ENCODE peak calls at places on chromosomes 16 and 17, in four cellular contexts. L is AG09309, K is fibroblast of mammary gland, P is adrenal gland. X is an unnamed sample.

GRCh38 chr17:50881182-50881581 is 15.0 kb upstream of the TOB1 start:
- DNase-seq in L (no peak), K (no peak), P (no peak), X (no peak)

GRCh38 chr16:68936729-68937631 is 93.6 kb downstream of the TANGO6 start:
- DNase-seq in L (peak; percentile 37), K (peak; percentile 8), P (no peak), X (no peak)

GRCh38 chr17:51351890-51352289 is 91.5 kb downstream of the UTP18 start:
- DNase-seq in L (peak; percentile 2), K (peak; percentile 25), P (no peak), X (no peak)

GRCh38 chr16:48272837-48273421 is 25.6 kb upstream of the ABCC11 start:
- DNase-seq in L (no peak), K (no peak), P (no peak), X (no peak)

GRCh38 chr17:74325743-74326379 is at the start of gene KIF19:
- DNase-seq in L (no peak), K (no peak), P (no peak), X (no peak)

GRCh38 chr16:2843526-2843925 is 13.4 kb downstream of the ZG16B start:
- DNase-seq in L (no peak), K (no peak), P (no peak), X (no peak)

GRCh38 chr16:72910371-72910770 is 137.6 kb downstream of the ZFHX3 start:
- DNase-seq in L (no peak), K (no peak), P (no peak), X (no peak)

GRCh38 chr17:4582101-4582501 is 2.2 kb upstream of the SMTNL2 start:
- DNase-seq in L (no peak), K (no peak), P (no peak), X (no peak)

GRCh38 chr16:7013990-7014389 is 318.7 kb upstream of the RBFOX1 start:
- DNase-seq in L (no peak), K (peak; percentile 8), P (no peak), X (no peak)

GRCh38 chr17:60730273-60730672 is 52.6 kb downstream of the BCAS3 start:
- DNase-seq in L (no peak), K (no peak), P (no peak), X (no peak)

GRCh38 chr17:42530952-42531454 is 5.0 kb upstream of the NAGLU start:
- DNase-seq in L (no peak), K (no peak), P (no peak), X (no peak)

GRCh38 chr17:81387235-81388060 is 7.8 kb upstream of the BAHCC1 start:
- DNase-seq in L (no peak), K (peak; percentile 65), P (no peak), X (no peak)

GRCh38 chr16:88393034-88393433 is 10.3 kb downstream of the ZNF469 start:
- DNase-seq in L (no peak), K (no peak), P (no peak), X (no peak)

GRCh38 chr16:27689711-27690110 is 139.8 kb downstream of the KATNIP start:
- DNase-seq in L (no peak), K (peak; percentile 16), P (no peak), X (no peak)

GRCh38 chr17:29958947-29959657 is 17.7 kb downstream of the EFCAB5 start:
- DNase-seq in L (no peak), K (peak; percentile 26), P (no peak), X (no peak)

GRCh38 chr16:30009990-30010816 is 624 bp downstream of the DOC2A start:
- DNase-seq in L (no peak), K (no peak), P (no peak), X (no peak)

GRCh38 chr16:69328854-69329316 is 1.5 kb downstream of the PDF start:
- DNase-seq in L (peak; percentile 7), K (peak; percentile 52), P (no peak), X (no peak)

GRCh38 chr17:14301761-14302401 is 1.0 kb downstream of the HS3ST3B1 start:
- DNase-seq in L (no peak), K (peak; percentile 47), P (peak; percentile 49), X (no peak)

GRCh38 chr16:27208081-27208692 is 4.9 kb downstream of the KDM8 start:
- DNase-seq in L (no peak), K (no peak), P (no peak), X (no peak)

GRCh38 chr17:77822302-77823030 is 136.0 kb upstream of the TNRC6C start:
- DNase-seq in L (no peak), K (peak; percentile 28), P (no peak), X (no peak)

GRCh38 chr17:4163951-4164350 is 21.0 kb downstream of the CYB5D2 start:
- DNase-seq in L (no peak), K (peak; percentile 74), P (no peak), X (no peak)

GRCh38 chr17:58403312-58403711 is 14.0 kb downstream of the RNF43 start:
- DNase-seq in L (no peak), K (no peak), P (no peak), X (no peak)

GRCh38 chr17:80704381-80704819 is 159.8 kb downstream of the RPTOR start:
- DNase-seq in L (no peak), K (peak; percentile 40), P (no peak), X (no peak)

DNA sequence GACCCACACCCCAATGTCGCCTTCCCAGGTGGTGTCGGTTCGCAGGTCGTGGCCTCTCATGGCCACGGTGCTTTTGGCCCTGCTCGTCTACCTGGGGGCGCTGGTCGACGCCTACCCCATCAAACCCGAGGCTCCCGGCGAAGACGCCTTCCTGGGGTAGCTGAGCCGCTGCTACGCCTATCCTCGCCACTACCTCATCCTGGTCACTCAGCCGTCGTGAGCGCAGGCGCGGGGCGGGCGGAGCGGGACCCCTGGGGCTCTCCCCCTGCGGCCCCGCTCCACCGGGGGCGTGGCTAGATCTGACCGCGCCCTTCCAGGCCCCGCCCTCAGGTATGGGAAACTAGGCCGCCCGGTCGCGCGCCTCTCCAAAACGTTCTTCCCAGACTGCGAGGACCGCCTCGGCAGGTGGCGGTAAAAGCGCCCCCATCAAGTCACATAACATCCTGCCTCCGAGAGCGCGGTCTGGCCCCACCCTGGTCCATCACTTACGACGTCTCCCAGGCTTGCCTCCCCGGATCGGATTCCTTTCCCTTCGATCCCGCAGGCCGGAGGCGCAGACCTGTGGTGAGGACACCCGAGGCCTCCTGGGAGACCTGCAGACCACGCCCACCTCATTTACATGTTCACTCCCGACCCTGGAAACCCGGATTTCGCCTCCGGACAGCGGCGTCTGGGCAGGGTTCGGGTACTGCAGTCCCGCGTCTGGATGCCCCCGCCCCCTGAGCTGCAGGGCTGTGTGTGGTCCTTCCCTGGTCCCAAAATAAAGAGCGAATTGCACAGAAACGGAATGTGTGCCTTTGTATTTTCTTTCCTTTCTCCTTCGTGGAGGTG is 91.5 kb upstream of the TMEM97 start:
- DNase-seq in L (no peak), K (peak; percentile 19), P (peak; percentile 90), X (no peak)
- TF ChIP-seq CTCF in L (no peak), K (no peak), P (no peak), X (no peak)

DNA sequence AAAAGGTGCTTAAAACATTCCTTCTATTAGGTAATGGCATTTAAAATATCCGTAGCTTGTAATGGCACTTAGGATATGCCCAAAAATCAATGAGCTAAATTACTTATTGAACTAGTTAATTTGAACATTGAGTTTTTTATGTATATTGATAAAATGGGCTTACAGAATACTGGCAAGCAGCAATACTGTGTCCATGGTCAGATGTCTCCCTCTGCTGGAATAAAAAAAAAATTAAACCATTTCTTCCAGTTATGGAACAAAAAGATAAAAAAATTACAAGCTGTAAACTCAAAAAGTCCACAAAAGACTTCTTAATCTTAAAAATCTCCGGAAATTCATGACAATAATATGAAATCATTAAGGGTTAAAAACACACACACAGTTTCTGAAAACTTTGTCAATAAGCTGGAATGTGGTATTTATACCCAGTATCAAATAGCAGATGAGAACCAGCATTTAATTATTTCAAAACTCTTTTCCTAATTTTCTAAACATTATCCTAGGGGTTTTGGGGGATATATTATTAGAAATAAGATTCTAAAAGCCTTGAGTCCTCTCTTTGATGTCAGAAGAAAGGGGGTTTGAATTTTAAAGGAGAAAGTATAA is 21.5 kb upstream of the PSMD7 start:
- DNase-seq in L (no peak), K (peak; percentile 42), P (no peak), X (no peak)
- TF ChIP-seq CTCF in L (peak; percentile 48), K (peak; percentile 53), P (peak; percentile 64), X (peak; percentile 41)

GRCh38 chr16:13337482-13337881 is 436.1 kb downstream of the SHISA9 start:
- DNase-seq in L (no peak), K (no peak), P (no peak), X (no peak)
- TF ChIP-seq CTCF in L (no peak), K (no peak), P (no peak), X (no peak)

DNA sequence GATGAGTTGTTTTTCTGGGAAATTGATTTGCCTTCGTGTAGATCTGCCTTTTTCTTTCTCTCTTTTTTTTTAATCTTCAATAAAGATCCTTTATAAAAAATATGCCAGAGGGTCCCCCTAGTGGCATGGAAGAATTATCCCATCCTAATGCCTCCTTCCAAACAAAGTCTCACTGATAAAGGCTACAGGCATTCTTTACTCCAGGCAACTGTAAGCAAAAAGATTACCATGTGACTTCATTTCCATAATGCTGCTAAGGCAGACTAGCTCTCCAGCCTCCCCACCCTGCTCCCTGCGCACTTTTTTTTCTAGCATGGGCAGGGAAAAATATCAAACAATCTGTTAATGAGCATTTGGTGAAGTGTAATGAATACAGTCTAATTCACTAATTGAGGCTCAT is 220.2 kb upstream of the CDH8 start:
- DNase-seq in L (no peak), K (no peak), P (no peak), X (no peak)
- TF ChIP-seq CTCF in L (no peak), K (no peak), P (peak; percentile 39), X (no peak)

GRCh38 chr16:14003119-14003570 is 68.0 kb upstream of the MRTFB start:
- DNase-seq in L (no peak), K (peak; percentile 84), P (no peak), X (no peak)
- TF ChIP-seq CTCF in L (peak; percentile 11), K (peak; percentile 3), P (no peak), X (no peak)

DNA sequence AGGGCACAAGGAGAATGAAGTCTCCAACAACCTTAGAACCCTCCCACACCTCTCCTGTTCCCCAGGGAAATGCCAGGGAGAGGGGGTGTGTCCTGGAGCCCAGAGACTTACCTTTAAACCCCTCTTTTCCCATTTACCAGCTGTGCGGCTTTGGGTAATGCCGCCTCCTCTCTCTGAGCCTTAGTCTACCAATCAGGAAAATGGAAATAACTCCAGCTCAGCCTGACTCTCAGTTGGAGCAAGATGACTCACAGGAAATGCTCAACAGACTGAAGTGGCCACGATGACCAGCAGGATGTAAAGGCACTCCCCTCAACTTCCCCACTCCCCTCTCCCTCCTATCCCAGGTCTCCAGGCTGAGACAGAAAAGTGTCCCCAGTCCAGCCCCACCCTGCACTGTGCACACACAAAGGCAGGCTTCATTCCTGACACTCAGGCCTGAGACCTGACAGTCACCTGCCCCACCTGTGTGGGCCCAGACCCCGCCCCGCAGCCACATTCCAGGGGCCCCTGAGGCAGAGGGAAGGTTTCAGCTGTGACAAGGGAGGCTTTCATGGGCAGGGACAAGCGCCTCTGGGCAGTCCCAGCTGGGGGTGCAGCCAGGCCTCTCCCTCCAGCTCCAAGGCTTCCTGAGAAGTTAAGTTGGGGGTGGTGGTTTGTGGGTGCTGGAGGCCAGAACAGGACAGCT is 3.0 kb upstream of the KRT15 start:
- DNase-seq in L (peak; percentile 44), K (peak; percentile 81), P (no peak), X (peak; percentile 28)
- TF ChIP-seq CTCF in L (peak; percentile 19), K (no peak), P (no peak), X (no peak)